ENCODE peak calls at places on chromosomes 4 and X, in six cellular contexts. N, X, H, G, Q and K are unnamed samples.

GRCh38 chr4:98510757-98511517 is 147.5 kb downstream of the TSPAN5 start:
- DNase-seq in N (no peak), X (no peak), H (peak), G (no peak), Q (no peak), K (no peak)

GRCh38 chrX:17182317-17182716 is 192.7 kb upstream of the NHS start:
- DNase-seq in N (no peak), X (no peak), H (no peak), G (no peak), Q (peak), K (no peak)

GRCh38 chr4:119690871-119691270 is 62.3 kb upstream of the PDE5A start:
- DNase-seq in N (peak), X (no peak), H (no peak), G (peak), Q (no peak), K (no peak)

GRCh38 chr4:80112236-80112635 is 39.2 kb upstream of the ANTXR2 start:
- DNase-seq in N (no peak), X (no peak), H (peak), G (no peak), Q (no peak), K (no peak)

GRCh38 chr4:7763788-7764187 is 175.9 kb downstream of the AFAP1 start:
- DNase-seq in N (no peak), X (no peak), H (peak), G (no peak), Q (no peak), K (peak)

GRCh38 chrX:121641560-121641959 is 594.1 kb downstream of the GLUD2 start:
- DNase-seq in N (no peak), X (no peak), H (peak), G (no peak), Q (no peak), K (no peak)

GRCh38 chr4:40254961-40255721 is 58.3 kb downstream of the RHOH start:
- DNase-seq in N (peak), X (no peak), H (peak), G (peak), Q (no peak), K (no peak)

GRCh38 chr4:13988347-13989265 is 361.1 kb upstream of the BOD1L1 start:
- DNase-seq in N (no peak), X (no peak), H (peak), G (no peak), Q (peak), K (no peak)

GRCh38 chrX:36973575-36973974 is 34.6 kb upstream of the FAM47C start:
- DNase-seq in N (no peak), X (no peak), H (no peak), G (no peak), Q (no peak), K (no peak)

GRCh38 chrX:52979993-52980392 is 21.7 kb upstream of the FAM156A start:
- DNase-seq in N (peak), X (no peak), H (no peak), G (no peak), Q (no peak), K (no peak)

GRCh38 chr4:1862961-1863296 is 7.0 kb upstream of the LETM1 start:
- DNase-seq in N (no peak), X (no peak), H (no peak), G (no peak), Q (no peak), K (no peak)

GRCh38 chr4:172480471-172480870 is 667.3 kb downstream of the GALNTL6 start:
- DNase-seq in N (no peak), X (no peak), H (no peak), G (no peak), Q (no peak), K (no peak)

GRCh38 chr4:76407440-76408119 is 13.4 kb downstream of the CCDC158 start:
- DNase-seq in N (no peak), X (no peak), H (no peak), G (no peak), Q (no peak), K (no peak)

GRCh38 chr4:26912069-26912468 is 51.4 kb downstream of the STIM2 start:
- DNase-seq in N (no peak), X (no peak), H (no peak), G (no peak), Q (no peak), K (no peak)

GRCh38 chr4:101191302-101192098 is 155.8 kb downstream of the PPP3CA start:
- DNase-seq in N (no peak), X (no peak), H (peak), G (no peak), Q (peak), K (no peak)

GRCh38 chr4:58590714-58591113 is 1480.5 kb upstream of the IGFBP7 start:
- DNase-seq in N (no peak), X (no peak), H (no peak), G (no peak), Q (no peak), K (no peak)

GRCh38 chr4:126172126-126172525 is 857.4 kb downstream of the FAT4 start:
- DNase-seq in N (no peak), X (no peak), H (no peak), G (no peak), Q (no peak), K (no peak)

GRCh38 chr4:83128235-83128929 is 13.9 kb upstream of the PLAC8 start:
- DNase-seq in N (no peak), X (no peak), H (peak), G (no peak), Q (no peak), K (peak)

DNA sequence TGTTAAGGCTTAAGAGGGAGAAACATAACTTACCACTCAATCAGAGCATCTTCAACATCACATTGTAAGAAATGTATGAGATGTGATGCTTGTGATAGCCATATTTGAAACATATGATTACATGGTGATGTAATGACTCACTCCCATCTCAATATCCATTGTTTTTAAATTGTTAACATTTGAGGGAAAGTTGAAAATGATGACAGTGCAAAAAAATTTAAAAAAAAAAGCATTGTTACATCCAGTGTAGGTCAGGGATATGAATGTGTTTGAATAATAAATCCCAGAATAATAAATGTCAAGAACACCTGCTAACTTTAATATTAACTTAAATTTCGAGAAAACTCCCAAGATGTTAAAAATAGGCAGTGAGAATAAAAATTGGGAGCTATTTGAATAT is 6.4 kb upstream of the CCSER1 start:
- DNase-seq in N (no peak), X (no peak), H (no peak), G (no peak), Q (no peak), K (no peak)
- TF ChIP-seq POLR2A in N (no peak), X (no peak), H (no peak), G (no peak), Q (no peak), K (no peak)

GRCh38 chrX:14698770-14699169 is 169.4 kb downstream of the GLRA2 start:
- DNase-seq in N (no peak), X (no peak), H (no peak), G (no peak), Q (no peak), K (no peak)

GRCh38 chrX:14697453-14697852 is 168.1 kb downstream of the GLRA2 start:
- DNase-seq in N (peak), X (no peak), H (no peak), G (peak), Q (peak), K (peak)

GRCh38 chrX:14694631-14695030 is 165.3 kb downstream of the GLRA2 start:
- DNase-seq in N (no peak), X (no peak), H (peak), G (no peak), Q (no peak), K (no peak)
- TF ChIP-seq POLR2A in N (no peak), X (no peak), H (no peak), G (no peak), Q (no peak), K (no peak)

GRCh38 chr4:132346016-132346415 is 803.1 kb upstream of the PCDH10 start:
- DNase-seq in N (no peak), X (no peak), H (no peak), G (no peak), Q (no peak), K (no peak)

DNA sequence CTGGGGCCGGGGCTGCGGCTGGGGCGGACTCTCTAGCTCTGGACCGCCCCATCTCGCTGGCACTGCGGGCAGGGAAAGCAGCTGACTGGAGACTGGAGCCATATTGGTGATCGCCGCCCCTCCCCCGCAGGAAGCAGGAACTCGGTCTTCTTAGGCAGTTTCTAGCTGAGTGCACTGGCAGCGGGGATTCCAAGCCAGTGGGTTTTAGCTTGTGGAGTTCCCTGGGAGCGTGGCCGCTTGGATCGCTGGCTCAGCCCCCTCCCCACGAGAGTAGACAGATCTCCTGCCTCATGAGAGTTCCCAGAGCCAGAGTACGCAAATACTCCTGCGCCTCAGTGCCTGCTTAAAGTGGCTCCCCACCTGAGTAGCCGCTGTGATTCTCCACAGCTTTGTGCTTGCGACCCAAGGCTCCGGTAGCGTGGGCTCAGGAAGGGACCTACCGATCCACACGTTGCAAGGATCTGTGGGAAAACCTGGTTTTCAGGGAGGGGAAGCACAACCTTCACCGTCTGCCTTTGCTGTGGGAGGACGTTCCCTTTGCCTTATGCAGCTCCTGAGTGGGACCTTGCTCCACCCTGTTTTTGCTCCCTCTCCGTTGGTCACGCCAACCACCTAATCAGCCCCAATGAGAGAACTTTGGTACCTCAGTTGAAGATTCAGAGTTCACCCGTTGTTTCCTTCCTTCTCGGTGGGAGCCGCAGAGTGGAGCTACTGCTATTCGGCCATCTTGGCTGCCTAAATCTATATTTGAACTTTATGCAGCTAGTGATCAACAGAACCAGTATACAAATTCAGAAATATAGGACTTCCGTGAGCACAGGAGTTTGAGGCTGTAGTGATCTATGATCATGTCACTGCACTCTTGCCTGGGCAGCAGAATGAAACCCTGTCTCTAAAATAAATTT is 803.9 kb upstream of the PCDH10 start:
- DNase-seq in N (no peak), X (no peak), H (no peak), G (no peak), Q (no peak), K (peak)
- TF ChIP-seq POLR2A in N (no peak), X (no peak), H (no peak), G (no peak), Q (no peak), K (peak)

GRCh38 chr4:184382189-184382846 is 92.0 kb downstream of the IRF2 start:
- DNase-seq in N (peak), X (no peak), H (no peak), G (no peak), Q (no peak), K (no peak)

GRCh38 chr4:184384810-184385557 is 89.4 kb downstream of the IRF2 start:
- DNase-seq in N (no peak), X (no peak), H (peak), G (no peak), Q (no peak), K (no peak)

GRCh38 chr4:184385705-184386141 is 88.6 kb downstream of the IRF2 start:
- DNase-seq in N (peak), X (no peak), H (no peak), G (no peak), Q (peak), K (no peak)

GRCh38 chr4:184383497-184384055 is 90.8 kb downstream of the IRF2 start:
- DNase-seq in N (peak), X (no peak), H (peak), G (peak), Q (peak), K (peak)

GRCh38 chr4:184384056-184384809 is 90.1 kb downstream of the IRF2 start:
- DNase-seq in N (peak), X (no peak), H (peak), G (no peak), Q (peak), K (peak)
- TF ChIP-seq POLR2A in N (no peak), X (no peak), H (peak), G (no peak), Q (peak), K (no peak)